ENCODE peak calls at places on chromosomes 6 and 20, in six cellular contexts. K, I, Y, W, G and T are unnamed samples.

GRCh38 chr20:35288325-35289060 is 3.7 kb downstream of the FAM83C start:
- DNase-seq in W (no peak), G (no peak), Y (no peak), K (no peak), I (no peak), T (no peak)

GRCh38 chr20:50572922-50573777 is 63.0 kb downstream of the PTPN1 start:
- DNase-seq in W (peak; percentile 89), Y (peak; percentile 66), K (no peak), G (peak; percentile 91), I (peak; percentile 82), T (peak; percentile 82)

GRCh38 chr6:42556462-42556861 is 7.4 kb upstream of the UBR2 start:
- DNase-seq in Y (no peak), G (no peak), W (no peak), I (no peak), K (no peak), T (no peak)

GRCh38 chr6:18496462-18496861 is 109.3 kb downstream of the RNF144B start:
- DNase-seq in I (no peak), K (no peak), W (peak; percentile 91), G (no peak), Y (peak; percentile 41), T (no peak)

GRCh38 chr6:13303668-13304017 is 24.7 kb downstream of the TBC1D7 start:
- DNase-seq in I (peak; percentile 58), K (peak; percentile 97), Y (peak; percentile 90), W (peak; percentile 68), G (peak; percentile 29), T (no peak)

GRCh38 chr6:81847866-81848265 is 95.4 kb upstream of the TENT5A start:
- DNase-seq in Y (no peak), I (no peak), G (no peak), W (no peak), K (no peak), T (no peak)

GRCh38 chr6:13278184-13278583 is 50.2 kb downstream of the TBC1D7 start:
- DNase-seq in G (no peak), W (no peak), I (no peak), Y (no peak), K (peak; percentile 45), T (no peak)

GRCh38 chr6:158060447-158061360 is 79.0 kb downstream of the SYNJ2 start:
- DNase-seq in Y (peak; percentile 89), G (peak; percentile 97), W (peak; percentile 96), I (peak; percentile 97), K (no peak), T (peak; percentile 91)

GRCh38 chr6:54598787-54599309 is 247.7 kb upstream of the FAM83B start:
- DNase-seq in W (peak; percentile 17), I (no peak), K (no peak), G (peak; percentile 14), Y (peak; percentile 64), T (no peak)

GRCh38 chr6:162177733-162178132 is 549.8 kb downstream of the PRKN start:
- DNase-seq in Y (peak; percentile 3), G (peak; percentile 30), K (no peak), I (no peak), W (peak; percentile 69), T (peak; percentile 10)

GRCh38 chr6:4889701-4890100 is 113.5 kb downstream of the CDYL start:
- DNase-seq in G (no peak), Y (no peak), I (no peak), W (no peak), K (no peak), T (no peak)

GRCh38 chr20:34235875-34236274 is 5.3 kb upstream of the ASIP start:
- DNase-seq in I (no peak), G (no peak), W (no peak), Y (no peak), K (no peak), T (no peak)

GRCh38 chr6:74431873-74432272 is 735.9 kb downstream of the CD109 start:
- DNase-seq in K (no peak), Y (peak; percentile 30), W (no peak), G (peak; percentile 63), I (peak; percentile 12), T (no peak)

GRCh38 chr6:20827798-20828197 is 293.5 kb downstream of the CDKAL1 start:
- DNase-seq in Y (peak; percentile 94), I (no peak), G (peak; percentile 77), W (peak; percentile 69), K (no peak), T (peak; percentile 69)

GRCh38 chr6:143346004-143346403 is 104.5 kb downstream of the ADAT2 start:
- DNase-seq in K (no peak), W (peak; percentile 29), G (peak; percentile 34), Y (no peak), I (no peak), T (no peak)

GRCh38 chr20:12061471-12061870 is 143.8 kb downstream of the BTBD3 start:
- DNase-seq in G (no peak), I (no peak), K (no peak), Y (peak; percentile 29), W (no peak), T (no peak)

GRCh38 chr6:44189257-44189656 is 27.5 kb upstream of the MYMX start:
- DNase-seq in I (no peak), K (no peak), G (no peak), W (no peak), Y (no peak), T (no peak)

GRCh38 chr6:1624071-1624847 is 14.5 kb downstream of the FOXC1 start:
- DNase-seq in G (no peak), Y (peak; percentile 53), I (no peak), K (no peak), W (peak; percentile 53), T (no peak)

GRCh38 chr20:58642465-58642864 is 8.6 kb upstream of the STX16 start:
- DNase-seq in I (no peak), W (no peak), Y (no peak), G (no peak), K (no peak), T (no peak)

GRCh38 chr6:85127179-85127498 is 322.7 kb upstream of the NT5E start:
- DNase-seq in K (no peak), G (no peak), W (no peak), I (no peak), Y (no peak), T (no peak)

GRCh38 chr6:40906759-40907158 is 132.3 kb downstream of the UNC5CL start:
- DNase-seq in G (peak; percentile 71), W (no peak), K (no peak), Y (no peak), I (peak; percentile 50), T (peak; percentile 51)

GRCh38 chr6:145372671-145373123 is 362.6 kb downstream of the EPM2A start:
- DNase-seq in K (peak; percentile 10), Y (peak; percentile 44), I (peak; percentile 78), G (peak; percentile 59), W (peak; percentile 28), T (peak; percentile 39)

GRCh38 chr6:170151235-170152110 is 139.4 kb downstream of the DLL1 start:
- DNase-seq in Y (no peak), W (no peak), K (no peak), G (no peak), I (no peak), T (no peak)

GRCh38 chr20:24694157-24694726 is 224.8 kb downstream of the SYNDIG1 start:
- DNase-seq in I (no peak), W (no peak), K (no peak), Y (no peak), G (no peak), T (no peak)

GRCh38 chr6:71720705-71721104 is 165.6 kb upstream of the RIMS1 start:
- DNase-seq in G (no peak), Y (no peak), W (no peak), I (no peak), K (no peak), T (no peak)

GRCh38 chr6:160439751-160440150 is 91.6 kb downstream of the SLC22A3 start:
- DNase-seq in I (no peak), Y (no peak), K (no peak), G (no peak), W (no peak), T (no peak)

GRCh38 chr6:30646450-30647038 is 389 bp upstream of the C6orf136 start:
- DNase-seq in K (peak; percentile 34), Y (peak; percentile 91), W (peak; percentile 9), G (peak; percentile 96), I (no peak), T (peak; percentile 99)

GRCh38 chr6:170292111-170292777 is 1.4 kb upstream of the DLL1 start:
- DNase-seq in K (no peak), G (peak; percentile 35), I (no peak), Y (no peak), W (peak; percentile 7), T (no peak)